ENCODE peak calls at places on chromosome 10, in four cellular contexts. X, N, I and Q are unnamed samples. For H3K27me3, the result is how much of the 10 kb centered on the place peaks cover.

GRCh38 chr10:120897343-120897742 is 46.2 kb downstream of the WDR11 start:
- DNase-seq in X (no peak), N (peak), I (no peak), Q (no peak)

GRCh38 chr10:61643316-61643751 is 19.4 kb upstream of the CABCOCO1 start:
- DNase-seq in X (no peak), N (peak), I (peak), Q (peak)

GRCh38 chr10:30413996-30414576 is 19.9 kb upstream of the MAP3K8 start:
- DNase-seq in X (no peak), N (peak), I (peak), Q (no peak)

GRCh38 chr10:30788307-30788706 is 158.8 kb upstream of the LYZL2 start:
- DNase-seq in X (no peak), N (peak), I (no peak), Q (no peak)

GRCh38 chr10:34998940-34999339 is 91.2 kb downstream of the CUL2 start:
- DNase-seq in X (no peak), N (no peak), I (no peak), Q (no peak)

GRCh38 chr10:44913312-44914079 is 2.4 kb downstream of the TMEM72 start:
- DNase-seq in X (no peak), N (no peak), I (no peak), Q (no peak)

GRCh38 chr10:78433063-78433717 is 399.5 kb downstream of the RPS24 start:
- DNase-seq in X (no peak), N (no peak), I (no peak), Q (no peak)

GRCh38 chr10:78896169-78896931 is 172.4 kb upstream of the ZMIZ1 start:
- DNase-seq in X (peak), N (no peak), I (no peak), Q (no peak)

GRCh38 chr10:21056461-21056860 is 159.3 kb upstream of the NEBL start:
- DNase-seq in X (no peak), N (no peak), I (no peak), Q (no peak)

GRCh38 chr10:44853148-44853734 is 57.9 kb upstream of the TMEM72 start:
- DNase-seq in X (no peak), N (no peak), I (no peak), Q (no peak)

DNA sequence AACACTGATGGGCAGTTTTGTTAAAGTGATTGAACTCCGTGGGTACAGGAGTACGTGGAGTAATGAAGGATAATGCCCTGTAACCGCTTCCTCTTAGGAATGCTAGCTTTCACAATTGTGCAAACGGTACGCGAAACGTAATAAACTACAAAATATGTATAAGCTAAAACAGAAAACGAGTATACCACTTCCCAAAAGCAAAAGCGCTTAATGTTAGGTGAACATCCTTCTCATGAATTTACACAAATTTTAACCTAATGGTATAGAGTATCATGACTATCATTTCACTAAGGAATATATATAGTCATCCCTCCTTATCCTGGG is 395 bp upstream of the ZNF25 start:
- DNase-seq in X (no peak), N (no peak), I (no peak), Q (no peak)
- TF ChIP-seq CTCF in X (no peak), N (no peak), I (no peak), Q (no peak)

GRCh38 chr10:26303366-26303765 is 86.8 kb downstream of the GAD2 start:
- DNase-seq in X (no peak), N (no peak), I (no peak), Q (no peak)
- H3K27me3 ChIP-seq in X (under half), N (under half), I (under half), Q (under half)

GRCh38 chr10:14008648-14009072 is 322.1 kb downstream of the FRMD4A start:
- DNase-seq in X (no peak), N (no peak), I (no peak), Q (no peak)
- H3K4me3 ChIP-seq in X (no peak), N (no peak), I (peak), Q (peak)

DNA sequence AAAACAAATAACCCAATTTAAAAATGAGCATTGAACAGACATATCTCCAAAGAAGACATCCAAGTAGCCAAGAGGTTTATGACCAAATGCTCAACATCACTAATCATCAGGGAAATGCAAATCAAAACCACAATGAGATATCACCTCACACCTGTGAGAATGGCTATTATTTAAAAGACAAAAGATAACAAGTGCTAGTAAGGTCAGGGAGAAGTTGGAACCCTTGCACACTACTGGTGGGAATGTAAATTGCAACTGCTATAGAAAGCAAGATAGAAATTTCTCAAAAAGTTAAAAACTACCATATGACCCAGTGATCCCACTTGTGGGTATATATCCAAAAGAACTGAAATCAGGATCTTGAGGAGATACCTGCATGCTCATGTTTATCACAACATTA is 49.5 kb downstream of the SGMS1 start:
- DNase-seq in X (no peak), N (no peak), I (no peak), Q (no peak)
- TF ChIP-seq CTCF in X (no peak), N (peak), I (peak), Q (peak)

GRCh38 chr10:83680470-83680891 is 458.8 kb upstream of the GHITM start:
- DNase-seq in X (no peak), N (no peak), I (no peak), Q (no peak)

GRCh38 chr10:83682399-83682798 is 456.9 kb upstream of the GHITM start:
- DNase-seq in X (no peak), N (no peak), I (no peak), Q (no peak)

GRCh38 chr10:83678850-83679249 is 460.5 kb upstream of the GHITM start:
- DNase-seq in X (no peak), N (no peak), I (no peak), Q (no peak)

DNA sequence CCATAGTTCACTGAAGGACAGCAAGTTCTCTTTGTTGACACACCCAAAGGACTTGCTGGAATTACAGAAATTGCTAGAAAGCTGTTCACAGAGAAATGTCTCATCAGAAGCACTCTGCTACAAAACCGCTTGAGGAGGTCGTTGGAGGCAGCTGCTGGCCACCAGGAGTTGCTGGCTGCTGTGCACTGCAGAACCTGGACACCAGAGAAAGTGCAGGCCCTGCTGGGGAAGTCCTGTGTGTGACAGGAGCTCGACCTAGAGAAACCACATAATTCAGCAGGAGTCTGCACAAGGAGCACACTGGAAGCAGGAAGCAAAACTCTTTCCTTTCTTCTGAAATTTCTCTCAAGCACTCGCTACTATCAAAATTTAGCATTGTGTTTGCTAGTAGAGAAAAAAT is 461.5 kb upstream of the GHITM start:
- DNase-seq in X (no peak), N (no peak), I (no peak), Q (peak)
- H3K27me3 ChIP-seq in X (under half), N (under half), I (under half), Q (under half)

GRCh38 chr10:32960022-32960421 is 2.0 kb upstream of the ITGB1 start:
- DNase-seq in X (no peak), N (peak), I (no peak), Q (no peak)
- H3K4me3 ChIP-seq in X (no peak), N (peak), I (peak), Q (no peak)

GRCh38 chr10:110456046-110456445 is 41.7 kb upstream of the DUSP5 start:
- DNase-seq in X (no peak), N (peak), I (no peak), Q (no peak)
- TF ChIP-seq CTCF in X (no peak), N (no peak), I (no peak), Q (no peak)

GRCh38 chr10:101031796-101032636 is 982 bp downstream of the SFXN3 start:
- DNase-seq in X (peak), N (no peak), I (peak), Q (no peak)
- H3K27me3 ChIP-seq in X (under half), N (under half), I (under half), Q (under half)